ENCODE peak calls at places on chromosome 1, in ten cellular contexts. One of them, this sample, is unnamed.

GRCh38 chr1:112563341-112563740 is 54.6 kb downstream of the WNT2B start:
- DNase-seq in small intestine: no peak
- DNase-seq in HuH-7.5: no peak
- DNase-seq in GM06990: no peak
- DNase-seq in mesendoderm: no peak
- DNase-seq in hypothalamus: no peak
- DNase-seq in stimulated activated CD8-positive, alpha-beta memory T cell treated with anti-CD3 and anti-CD28 coated beads, Interleukin-15, amount 100 ng/mL, for 4 hours: no peak
- DNase-seq in RWPE1: no peak
- DNase-seq in NCI-H1930: no peak
- DNase-seq in nephron progenitor cell: no peak
- DNase-seq in this sample: no peak

GRCh38 chr1:27451346-27451745 is 38.6 kb downstream of the WASF2 start:
- DNase-seq in small intestine: no peak
- DNase-seq in HuH-7.5: no peak
- DNase-seq in GM06990: no peak
- DNase-seq in mesendoderm: no peak
- DNase-seq in hypothalamus: no peak
- DNase-seq in stimulated activated CD8-positive, alpha-beta memory T cell treated with anti-CD3 and anti-CD28 coated beads, Interleukin-15, amount 100 ng/mL, for 4 hours: no peak
- DNase-seq in RWPE1: no peak
- DNase-seq in NCI-H1930: no peak
- DNase-seq in nephron progenitor cell: no peak
- DNase-seq in this sample: no peak

GRCh38 chr1:156849151-156849496 is 9.8 kb downstream of the INSRR start:
- DNase-seq in small intestine: no peak
- DNase-seq in HuH-7.5: no peak
- DNase-seq in GM06990: no peak
- DNase-seq in mesendoderm: no peak
- DNase-seq in hypothalamus: no peak
- DNase-seq in stimulated activated CD8-positive, alpha-beta memory T cell treated with anti-CD3 and anti-CD28 coated beads, Interleukin-15, amount 100 ng/mL, for 4 hours: no peak
- DNase-seq in RWPE1: no peak
- DNase-seq in NCI-H1930: no peak
- DNase-seq in nephron progenitor cell: no peak
- DNase-seq in this sample: no peak

GRCh38 chr1:89850844-89851410 is 30.1 kb downstream of the LRRC8D start:
- DNase-seq in small intestine: no peak
- DNase-seq in HuH-7.5: no peak
- DNase-seq in GM06990: no peak
- DNase-seq in mesendoderm: no peak
- DNase-seq in hypothalamus: no peak
- DNase-seq in stimulated activated CD8-positive, alpha-beta memory T cell treated with anti-CD3 and anti-CD28 coated beads, Interleukin-15, amount 100 ng/mL, for 4 hours: no peak
- DNase-seq in RWPE1: no peak
- DNase-seq in NCI-H1930: no peak
- DNase-seq in nephron progenitor cell: no peak
- DNase-seq in this sample: no peak

GRCh38 chr1:153533689-153534201 is 2.0 kb downstream of the S100A6 start:
- DNase-seq in small intestine: peak
- DNase-seq in HuH-7.5: no peak
- DNase-seq in GM06990: no peak
- DNase-seq in mesendoderm: no peak
- DNase-seq in hypothalamus: no peak
- DNase-seq in stimulated activated CD8-positive, alpha-beta memory T cell treated with anti-CD3 and anti-CD28 coated beads, Interleukin-15, amount 100 ng/mL, for 4 hours: no peak
- DNase-seq in RWPE1: peak
- DNase-seq in NCI-H1930: no peak
- DNase-seq in nephron progenitor cell: no peak
- DNase-seq in this sample: no peak

GRCh38 chr1:25805863-25806225 is 5.9 kb downstream of the SELENON start:
- DNase-seq in small intestine: no peak
- DNase-seq in HuH-7.5: no peak
- DNase-seq in GM06990: no peak
- DNase-seq in mesendoderm: no peak
- DNase-seq in hypothalamus: peak
- DNase-seq in stimulated activated CD8-positive, alpha-beta memory T cell treated with anti-CD3 and anti-CD28 coated beads, Interleukin-15, amount 100 ng/mL, for 4 hours: no peak
- DNase-seq in RWPE1: no peak
- DNase-seq in NCI-H1930: no peak
- DNase-seq in nephron progenitor cell: no peak
- DNase-seq in this sample: no peak

GRCh38 chr1:7616076-7616833 is 154.8 kb upstream of the VAMP3 start:
- DNase-seq in small intestine: peak
- DNase-seq in HuH-7.5: peak
- DNase-seq in GM06990: no peak
- DNase-seq in mesendoderm: peak
- DNase-seq in hypothalamus: no peak
- DNase-seq in stimulated activated CD8-positive, alpha-beta memory T cell treated with anti-CD3 and anti-CD28 coated beads, Interleukin-15, amount 100 ng/mL, for 4 hours: no peak
- DNase-seq in RWPE1: peak
- DNase-seq in NCI-H1930: no peak
- DNase-seq in nephron progenitor cell: peak
- DNase-seq in this sample: no peak

GRCh38 chr1:32273389-32274208 is 18.3 kb upstream of the HDAC1 start:
- DNase-seq in small intestine: peak
- DNase-seq in HuH-7.5: peak
- DNase-seq in GM06990: no peak
- DNase-seq in mesendoderm: peak
- DNase-seq in hypothalamus: no peak
- DNase-seq in stimulated activated CD8-positive, alpha-beta memory T cell treated with anti-CD3 and anti-CD28 coated beads, Interleukin-15, amount 100 ng/mL, for 4 hours: peak
- DNase-seq in RWPE1: peak
- DNase-seq in NCI-H1930: no peak
- DNase-seq in nephron progenitor cell: no peak
- DNase-seq in this sample: peak

GRCh38 chr1:7117265-7117598 is 332.0 kb downstream of the CAMTA1 start:
- DNase-seq in small intestine: no peak
- DNase-seq in HuH-7.5: no peak
- DNase-seq in GM06990: no peak
- DNase-seq in mesendoderm: no peak
- DNase-seq in hypothalamus: no peak
- DNase-seq in stimulated activated CD8-positive, alpha-beta memory T cell treated with anti-CD3 and anti-CD28 coated beads, Interleukin-15, amount 100 ng/mL, for 4 hours: no peak
- DNase-seq in RWPE1: no peak
- DNase-seq in NCI-H1930: no peak
- DNase-seq in nephron progenitor cell: no peak
- DNase-seq in this sample: no peak

GRCh38 chr1:247037483-247038320 is 29.8 kb upstream of the ZNF695 start:
- DNase-seq in small intestine: no peak
- DNase-seq in HuH-7.5: no peak
- DNase-seq in GM06990: no peak
- DNase-seq in mesendoderm: peak
- DNase-seq in hypothalamus: no peak
- DNase-seq in stimulated activated CD8-positive, alpha-beta memory T cell treated with anti-CD3 and anti-CD28 coated beads, Interleukin-15, amount 100 ng/mL, for 4 hours: no peak
- DNase-seq in RWPE1: no peak
- DNase-seq in NCI-H1930: no peak
- DNase-seq in nephron progenitor cell: no peak
- DNase-seq in this sample: no peak

GRCh38 chr1:11248169-11248568 is 14.2 kb downstream of the MTOR start:
- DNase-seq in small intestine: no peak
- DNase-seq in HuH-7.5: no peak
- DNase-seq in GM06990: no peak
- DNase-seq in mesendoderm: peak
- DNase-seq in hypothalamus: no peak
- DNase-seq in stimulated activated CD8-positive, alpha-beta memory T cell treated with anti-CD3 and anti-CD28 coated beads, Interleukin-15, amount 100 ng/mL, for 4 hours: no peak
- DNase-seq in RWPE1: no peak
- DNase-seq in NCI-H1930: no peak
- DNase-seq in nephron progenitor cell: no peak
- DNase-seq in this sample: no peak

GRCh38 chr1:1806890-1807289 is 28.6 kb upstream of the NADK start:
- DNase-seq in small intestine: no peak
- DNase-seq in HuH-7.5: no peak
- DNase-seq in GM06990: no peak
- DNase-seq in mesendoderm: no peak
- DNase-seq in hypothalamus: no peak
- DNase-seq in stimulated activated CD8-positive, alpha-beta memory T cell treated with anti-CD3 and anti-CD28 coated beads, Interleukin-15, amount 100 ng/mL, for 4 hours: no peak
- DNase-seq in RWPE1: no peak
- DNase-seq in NCI-H1930: no peak
- DNase-seq in nephron progenitor cell: no peak
- DNase-seq in this sample: no peak

GRCh38 chr1:43824795-43825194 is 108.8 kb upstream of the ARTN start:
- DNase-seq in small intestine: no peak
- DNase-seq in HuH-7.5: no peak
- DNase-seq in GM06990: no peak
- DNase-seq in mesendoderm: no peak
- DNase-seq in hypothalamus: no peak
- DNase-seq in stimulated activated CD8-positive, alpha-beta memory T cell treated with anti-CD3 and anti-CD28 coated beads, Interleukin-15, amount 100 ng/mL, for 4 hours: no peak
- DNase-seq in RWPE1: no peak
- DNase-seq in NCI-H1930: no peak
- DNase-seq in nephron progenitor cell: no peak
- DNase-seq in this sample: no peak

GRCh38 chr1:233087001-233087881 is 136.8 kb downstream of the NTPCR start:
- DNase-seq in small intestine: no peak
- DNase-seq in HuH-7.5: no peak
- DNase-seq in GM06990: no peak
- DNase-seq in mesendoderm: no peak
- DNase-seq in hypothalamus: no peak
- DNase-seq in stimulated activated CD8-positive, alpha-beta memory T cell treated with anti-CD3 and anti-CD28 coated beads, Interleukin-15, amount 100 ng/mL, for 4 hours: no peak
- DNase-seq in RWPE1: no peak
- DNase-seq in NCI-H1930: no peak
- DNase-seq in nephron progenitor cell: peak
- DNase-seq in this sample: no peak

GRCh38 chr1:160830321-160831153 is 32.1 kb downstream of the CD244 start:
- DNase-seq in small intestine: peak
- DNase-seq in HuH-7.5: peak
- DNase-seq in GM06990: peak
- DNase-seq in mesendoderm: peak
- DNase-seq in hypothalamus: peak
- DNase-seq in stimulated activated CD8-positive, alpha-beta memory T cell treated with anti-CD3 and anti-CD28 coated beads, Interleukin-15, amount 100 ng/mL, for 4 hours: peak
- DNase-seq in RWPE1: peak
- DNase-seq in NCI-H1930: peak
- DNase-seq in nephron progenitor cell: peak
- DNase-seq in this sample: peak

GRCh38 chr1:38657441-38657840 is 202.1 kb downstream of the RRAGC start:
- DNase-seq in small intestine: no peak
- DNase-seq in HuH-7.5: no peak
- DNase-seq in GM06990: no peak
- DNase-seq in mesendoderm: no peak
- DNase-seq in hypothalamus: no peak
- DNase-seq in stimulated activated CD8-positive, alpha-beta memory T cell treated with anti-CD3 and anti-CD28 coated beads, Interleukin-15, amount 100 ng/mL, for 4 hours: no peak
- DNase-seq in RWPE1: no peak
- DNase-seq in NCI-H1930: no peak
- DNase-seq in nephron progenitor cell: no peak
- DNase-seq in this sample: no peak

GRCh38 chr1:92951141-92951582 is 10.1 kb downstream of the DIPK1A start:
- DNase-seq in small intestine: peak
- DNase-seq in HuH-7.5: no peak
- DNase-seq in GM06990: peak
- DNase-seq in mesendoderm: peak
- DNase-seq in hypothalamus: no peak
- DNase-seq in stimulated activated CD8-positive, alpha-beta memory T cell treated with anti-CD3 and anti-CD28 coated beads, Interleukin-15, amount 100 ng/mL, for 4 hours: no peak
- DNase-seq in RWPE1: no peak
- DNase-seq in NCI-H1930: peak
- DNase-seq in nephron progenitor cell: no peak
- DNase-seq in this sample: no peak

This sample was measured in effector CD8-positive, alpha-beta T cell.